ENCODE peak calls at places on chromosomes 7 and 10, in nine cellular contexts. T is SK-N-SH, K is Panc1, W is A549, N is GM23338, D is K562, V is HCT116, H is GM12878, U is HepG2. E is an unnamed sample.

GRCh38 chr10:58017719-58018367 is 249.9 kb downstream of the IPMK start:
- DNase-seq in H (no peak), N (no peak), U (no peak), K (no peak), D (no peak), T (no peak), W (peak), V (no peak), E (no peak)

GRCh38 chr10:132977076-132977475 is 34.7 kb upstream of the CFAP46 start:
- DNase-seq in H (no peak), D (no peak), U (no peak), K (no peak), N (no peak), T (no peak), V (no peak), W (no peak), E (no peak)

GRCh38 chr10:110352930-110353243 is 48.2 kb upstream of the SMNDC1 start:
- DNase-seq in H (no peak), U (no peak), V (no peak), D (no peak), N (no peak), K (no peak), W (no peak), T (no peak), E (no peak)

GRCh38 chr7:81624021-81624630 is 145.7 kb downstream of the HGF start:
- DNase-seq in K (no peak), U (peak), W (no peak), V (no peak), T (no peak), D (no peak), N (no peak), H (no peak), E (no peak)

GRCh38 chr7:149238051-149238450 is 1.4 kb upstream of the ZNF212 start:
- DNase-seq in K (no peak), W (peak), D (no peak), T (no peak), H (no peak), U (no peak), V (no peak), N (no peak), E (no peak)

GRCh38 chr7:90246184-90246583 is 1.2 kb downstream of the CFAP69 start:
- DNase-seq in W (no peak), K (no peak), N (peak), U (no peak), D (no peak), H (no peak), V (no peak), T (no peak), E (no peak)

GRCh38 chr10:34305189-34305588 is 509.9 kb downstream of the PARD3 start:
- DNase-seq in K (no peak), V (no peak), D (peak), N (peak), T (no peak), H (no peak), U (peak), W (no peak), E (no peak)

GRCh38 chr7:83065714-83066113 is 97.0 kb downstream of the PCLO start:
- DNase-seq in H (no peak), N (no peak), T (no peak), U (no peak), D (no peak), K (no peak), V (no peak), W (no peak), E (peak)

GRCh38 chr7:158569858-158570239 is 17.8 kb downstream of the PTPRN2 start:
- DNase-seq in H (no peak), V (no peak), U (no peak), N (peak), T (no peak), D (no peak), W (no peak), K (no peak), E (no peak)

GRCh38 chr10:29957887-29958330 is 101.5 kb downstream of the JCAD start:
- DNase-seq in N (no peak), D (no peak), W (no peak), K (no peak), H (no peak), T (no peak), U (no peak), V (no peak), E (no peak)

GRCh38 chr7:41705109-41705871 is 2.4 kb upstream of the INHBA start:
- DNase-seq in N (peak), U (peak), K (no peak), T (peak), D (peak), W (peak), H (peak), V (no peak), E (peak)

GRCh38 chr10:3465406-3465891 is 292.9 kb upstream of the PITRM1 start:
- DNase-seq in U (no peak), H (no peak), W (no peak), N (no peak), V (no peak), D (no peak), T (no peak), K (no peak), E (no peak)

GRCh38 chr10:114963908-114964307 is 25.9 kb downstream of the TRUB1 start:
- DNase-seq in W (no peak), K (no peak), U (no peak), D (no peak), T (no peak), H (no peak), N (no peak), V (no peak), E (no peak)

GRCh38 chr10:27743736-27744477 is 1.7 kb downstream of the MKX start:
- DNase-seq in U (no peak), T (peak), N (peak), K (no peak), D (no peak), H (no peak), V (no peak), W (no peak), E (no peak)

GRCh38 chr10:61024801-61025201 is 80.8 kb upstream of the RHOBTB1 start:
- DNase-seq in H (no peak), D (peak), U (peak), W (peak), K (no peak), N (peak), V (no peak), T (peak), E (no peak)

GRCh38 chr10:90983940-90984549 is 63.2 kb upstream of the ANKRD1 start:
- DNase-seq in U (no peak), V (no peak), W (no peak), T (no peak), N (peak), K (no peak), H (no peak), D (no peak), E (no peak)

GRCh38 chr7:128266891-128267839 is 26.1 kb downstream of the LEP start:
- DNase-seq in W (no peak), U (peak), N (peak), K (no peak), H (no peak), T (peak), D (no peak), V (no peak), E (no peak)

GRCh38 chr10:119222531-119222930 is 15.2 kb downstream of the GRK5 start:
- DNase-seq in W (no peak), T (peak), V (no peak), N (no peak), D (no peak), U (peak), K (no peak), H (no peak), E (no peak)

GRCh38 chr7:158595068-158595467 is 7.4 kb upstream of the PTPRN2 start:
- DNase-seq in U (no peak), N (no peak), K (no peak), V (peak), W (no peak), D (no peak), T (no peak), H (peak), E (no peak)

GRCh38 chr10:51001587-51001986 is 72.7 kb upstream of the PRKG1 start:
- DNase-seq in U (no peak), T (peak), V (no peak), N (peak), K (no peak), W (no peak), D (no peak), H (no peak), E (no peak)

GRCh38 chr10:53957401-53957800 is 843.6 kb downstream of the PCDH15 start:
- DNase-seq in D (no peak), H (no peak), N (no peak), T (peak), V (no peak), U (peak), K (no peak), W (no peak), E (no peak)

GRCh38 chr7:144384555-144385245 is 18.8 kb downstream of the NOBOX start:
- DNase-seq in N (peak), V (peak), H (no peak), W (no peak), K (no peak), T (no peak), D (no peak), U (no peak), E (no peak)

GRCh38 chr10:124864421-124865193 is 63.0 kb downstream of the ABRAXAS2 start:
- DNase-seq in D (no peak), H (no peak), U (peak), K (no peak), T (no peak), N (no peak), V (peak), W (no peak), E (no peak)

GRCh38 chr7:12731214-12731656 is 43.8 kb downstream of the ARL4A start:
- DNase-seq in H (no peak), V (peak), T (no peak), D (no peak), K (no peak), U (no peak), W (no peak), N (peak), E (no peak)

GRCh38 chr7:41633690-41634089 is 69.2 kb downstream of the INHBA start:
- DNase-seq in H (no peak), N (no peak), U (no peak), V (no peak), K (no peak), D (no peak), T (no peak), W (no peak), E (no peak)

GRCh38 chr7:112076309-112076708 is 129.9 kb downstream of the DOCK4 start:
- DNase-seq in W (no peak), N (no peak), U (no peak), V (no peak), H (no peak), K (no peak), D (no peak), T (no peak), E (no peak)

GRCh38 chr7:112072541-112073245 is 133.5 kb downstream of the DOCK4 start:
- DNase-seq in H (no peak), D (no peak), V (no peak), W (no peak), U (no peak), N (no peak), T (no peak), K (no peak), E (no peak)

GRCh38 chr7:112073530-112073929 is 132.7 kb downstream of the DOCK4 start:
- DNase-seq in K (no peak), H (no peak), W (no peak), U (no peak), T (no peak), D (no peak), V (no peak), N (no peak), E (no peak)

GRCh38 chr7:112071856-112072255 is 134.3 kb downstream of the DOCK4 start:
- DNase-seq in H (no peak), W (no peak), D (no peak), T (no peak), V (no peak), N (no peak), K (no peak), U (no peak), E (no peak)

GRCh38 chr7:112074464-112074863 is 131.7 kb downstream of the DOCK4 start:
- DNase-seq in T (no peak), H (no peak), D (no peak), N (no peak), U (no peak), W (no peak), V (no peak), K (no peak), E (no peak)
- TF ChIP-seq CTCF in T (no peak), H (no peak), D (no peak), N (no peak), U (no peak), W (no peak), V (no peak), K (no peak), E (no peak)

DNA sequence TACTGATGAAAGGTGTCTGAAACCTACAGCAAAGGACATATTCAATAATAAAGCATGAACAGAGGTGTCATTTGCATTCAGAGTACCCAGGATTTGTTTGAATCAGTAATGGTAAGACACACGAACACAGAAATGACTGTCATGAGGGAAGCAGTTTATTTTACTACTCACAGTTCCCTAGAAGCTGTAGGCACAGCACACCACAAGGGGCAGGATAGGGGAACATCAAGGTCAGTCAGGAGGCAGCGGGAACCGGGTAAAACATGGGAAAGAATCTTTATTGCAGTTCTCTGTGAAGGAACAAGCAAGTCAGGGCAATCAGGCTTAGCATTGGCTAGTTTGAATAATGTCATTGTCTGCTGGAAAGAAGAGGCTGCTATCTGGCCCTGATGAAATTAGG is 70.2 kb upstream of the PDSS1 start:
- DNase-seq in V (peak), N (peak), H (no peak), K (no peak), W (peak), T (no peak), D (no peak), U (peak), E (no peak)
- TF ChIP-seq REST in V (no peak), N (no peak), H (no peak), K (no peak), W (no peak), T (no peak), D (no peak), U (no peak), E (no peak)

GRCh38 chr10:20399789-20400188 is 497.3 kb downstream of the NEBL start:
- DNase-seq in N (no peak), D (no peak), H (no peak), T (peak), W (no peak), U (no peak), V (no peak), K (no peak), E (no peak)
- TF ChIP-seq CTCF in N (no peak), D (no peak), H (no peak), T (no peak), W (no peak), U (no peak), V (no peak), K (no peak), E (no peak)

GRCh38 chr10:49520122-49520775 is 18.7 kb downstream of the ERCC6 start:
- DNase-seq in U (no peak), V (no peak), W (no peak), D (no peak), K (no peak), T (no peak), H (no peak), N (no peak), E (no peak)
- TF ChIP-seq REST in U (no peak), V (no peak), W (no peak), D (no peak), K (no peak), T (no peak), H (no peak), N (no peak), E (no peak)

GRCh38 chr7:38016567-38016966 is 96.1 kb downstream of the EPDR1 start:
- DNase-seq in T (no peak), N (no peak), V (no peak), U (no peak), K (no peak), W (no peak), H (no peak), D (no peak), E (no peak)

GRCh38 chr7:38017320-38017719 is 96.9 kb downstream of the EPDR1 start:
- DNase-seq in D (no peak), T (no peak), H (no peak), V (no peak), W (no peak), U (no peak), K (no peak), N (no peak), E (no peak)

GRCh38 chr7:38013246-38013645 is 92.8 kb downstream of the EPDR1 start:
- DNase-seq in N (no peak), K (no peak), D (no peak), T (no peak), W (no peak), U (no peak), V (no peak), H (no peak), E (no peak)
- TF ChIP-seq CTCF in N (no peak), K (no peak), D (no peak), T (no peak), W (no peak), U (no peak), V (no peak), H (no peak), E (no peak)

GRCh38 chr7:26275213-26275612 is 16.4 kb upstream of the SNX10 start:
- DNase-seq in N (no peak), H (no peak), W (no peak), U (no peak), T (no peak), V (no peak), D (no peak), K (no peak), E (no peak)
- TF ChIP-seq REST in N (no peak), H (no peak), W (no peak), U (no peak), T (no peak), V (no peak), D (no peak), K (no peak), E (no peak)

GRCh38 chr10:71043858-71044257 is 155.5 kb upstream of the PCBD1 start:
- DNase-seq in D (no peak), H (no peak), T (no peak), V (no peak), N (no peak), K (no peak), W (no peak), U (no peak), E (no peak)
- TF ChIP-seq CTCF in D (no peak), H (no peak), T (no peak), V (no peak), N (no peak), K (no peak), W (no peak), U (no peak), E (no peak)